ENCODE peak calls at places on chromosomes 16 and 17, in eight cellular contexts. I, E, U, V, K, Q, A and H are unnamed samples.
A peak's percentile ranks its signal among the peaks of the same experiment; 100 is the strongest.

GRCh38 chr17:55269894-55270293 is 5.1 kb downstream of the HLF start:
- DNase-seq in A (no peak), K (no peak), V (no peak), Q (no peak), U (no peak), I (no peak), E (no peak), H (no peak)

GRCh38 chr17:67365762-67366192 is 600 bp downstream of the PSMD12 start:
- DNase-seq in E (no peak), Q (no peak), K (no peak), A (no peak), U (peak; percentile 58), I (no peak), V (no peak), H (no peak)

GRCh38 chr17:43810226-43810715 is 22.7 kb downstream of the MPP3 start:
- DNase-seq in U (no peak), I (no peak), A (no peak), Q (no peak), V (no peak), E (no peak), K (no peak), H (no peak)

GRCh38 chr16:85227924-85228462 is 115.7 kb upstream of the CIBAR2 start:
- DNase-seq in I (peak; percentile 46), K (no peak), E (no peak), V (no peak), Q (no peak), A (no peak), U (no peak), H (no peak)

GRCh38 chr16:68236804-68237242 is 896 bp upstream of the ESRP2 start:
- DNase-seq in K (no peak), E (no peak), Q (peak; percentile 66), I (peak; percentile 58), A (peak; percentile 50), V (no peak), U (no peak), H (peak; percentile 69)

GRCh38 chr16:75025766-75026165 is 26.9 kb downstream of the ZNRF1 start:
- DNase-seq in A (no peak), I (no peak), Q (no peak), V (no peak), K (no peak), U (no peak), E (no peak), H (no peak)

GRCh38 chr16:972316-973002 is 1.7 kb upstream of the LMF1 start:
- DNase-seq in Q (peak; percentile 77), I (peak; percentile 85), V (no peak), U (no peak), E (no peak), A (no peak), K (peak; percentile 72), H (peak; percentile 65)

GRCh38 chr17:13888043-13888442 is 181.3 kb upstream of the COX10 start:
- DNase-seq in I (no peak), E (no peak), K (no peak), A (no peak), Q (no peak), U (peak; percentile 16), V (no peak), H (no peak)

GRCh38 chr17:29089601-29090044 is 46.7 kb downstream of the PIPOX start:
- DNase-seq in Q (peak; percentile 77), V (no peak), I (no peak), K (no peak), E (no peak), A (no peak), U (no peak), H (no peak)

GRCh38 chr17:8832711-8833352 is 33.7 kb upstream of the MFSD6L start:
- DNase-seq in Q (peak; percentile 88), K (peak; percentile 83), I (peak; percentile 75), V (no peak), U (no peak), E (no peak), A (peak; percentile 54), H (no peak)

GRCh38 chr17:29054835-29055234 is 11.9 kb downstream of the PIPOX start:
- DNase-seq in A (no peak), E (no peak), V (no peak), K (no peak), U (no peak), Q (no peak), I (peak; percentile 47), H (no peak)

GRCh38 chr17:63685021-63685420 is 14.9 kb downstream of the LIMD2 start:
- DNase-seq in K (no peak), A (no peak), U (no peak), I (no peak), E (no peak), V (no peak), Q (no peak), H (no peak)

GRCh38 chr16:88063201-88063773 is 112.1 kb downstream of the BANP start:
- DNase-seq in V (no peak), Q (peak; percentile 70), E (peak; percentile 42), A (no peak), K (peak; percentile 56), I (no peak), U (no peak), H (no peak)

GRCh38 chr17:62787358-62787757 is 20.8 kb downstream of the MARCHF10 start:
- DNase-seq in K (no peak), I (no peak), E (no peak), U (peak; percentile 87), A (no peak), V (no peak), Q (no peak), H (no peak)

GRCh38 chr16:31192856-31193642 is 9.5 kb downstream of the PYCARD start:
- DNase-seq in K (peak; percentile 12), E (no peak), U (no peak), A (no peak), Q (no peak), V (no peak), I (no peak), H (no peak)

GRCh38 chr17:28086519-28086918 is 44.0 kb downstream of the NLK start:
- DNase-seq in I (no peak), Q (no peak), A (no peak), V (no peak), K (no peak), E (no peak), U (peak; percentile 68), H (no peak)

GRCh38 chr16:19329932-19330331 is 44.4 kb downstream of the CLEC19A start:
- DNase-seq in A (no peak), E (no peak), I (no peak), Q (no peak), K (no peak), V (no peak), U (peak; percentile 70), H (no peak)

GRCh38 chr16:88706288-88706964 is at the start of the genes CTU2 and RNF166:
- DNase-seq in V (peak; percentile 64), E (peak; percentile 34), Q (peak; percentile 97), A (peak; percentile 96), K (peak; percentile 98), I (peak; percentile 96), U (peak; percentile 88), H (peak; percentile 96)

GRCh38 chr16:61237804-61238485 is 798.3 kb downstream of the CDH8 start:
- DNase-seq in A (no peak), Q (no peak), U (no peak), V (no peak), E (no peak), I (peak; percentile 37), K (no peak), H (no peak)

DNA sequence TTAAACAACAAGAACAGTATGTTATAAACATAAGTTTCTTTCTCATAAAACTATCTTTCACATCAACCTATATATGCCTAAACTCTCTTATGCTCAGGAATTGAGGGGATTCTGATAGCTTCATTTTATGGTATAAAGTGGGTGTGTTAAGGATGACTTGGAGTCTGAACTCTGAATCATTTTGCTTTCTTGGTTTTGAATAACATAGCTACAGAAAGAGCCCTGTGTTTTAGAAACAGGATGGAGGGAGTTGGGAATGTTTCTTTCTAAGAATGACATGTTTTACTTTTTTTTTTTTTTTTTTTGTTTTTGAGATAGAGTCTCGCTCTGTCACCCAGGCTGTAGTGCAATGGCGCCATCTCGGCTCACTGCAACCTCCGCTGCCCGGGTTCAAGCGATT is 50.1 kb downstream of the RHOT1 start:
- DNase-seq in Q (no peak), A (no peak), E (no peak), I (no peak), U (peak; percentile 11), K (no peak), V (no peak), H (no peak)
- H3K9me3 ChIP-seq in Q (no peaks in the 10 kb centered on the region), A (no peaks in the 10 kb centered on the region), E (no peaks in the 10 kb centered on the region), I (no peaks in the 10 kb centered on the region), U (no peaks in the 10 kb centered on the region), K (no peaks in the 10 kb centered on the region), V (no peaks in the 10 kb centered on the region), H (no peaks in the 10 kb centered on the region)

GRCh38 chr17:37148171-37148570 is 199.4 kb downstream of the AATF start:
- DNase-seq in Q (no peak), E (no peak), I (no peak), V (no peak), A (no peak), K (no peak), U (no peak), H (no peak)
- H3K4me3 ChIP-seq in Q (no peak overlapping the region), E (no peak overlapping the region), I (no peak overlapping the region), V (no peak overlapping the region), A (no peak overlapping the region), K (no peak overlapping the region), U (no peak overlapping the region), H (no peak overlapping the region)

GRCh38 chr17:35491417-35491816 is 42.9 kb upstream of the SLFN13 start:
- DNase-seq in V (no peak), I (no peak), K (no peak), Q (no peak), A (no peak), E (no peak), U (no peak), H (no peak)
- H3K9me3 ChIP-seq in V (no peaks in the 10 kb centered on the region), I (no peaks in the 10 kb centered on the region), K (no peaks in the 10 kb centered on the region), Q (no peaks in the 10 kb centered on the region), A (no peaks in the 10 kb centered on the region), E (peaks cover 10% of the 10 kb centered on the region), U (no peaks in the 10 kb centered on the region), H (no peaks in the 10 kb centered on the region)

DNA sequence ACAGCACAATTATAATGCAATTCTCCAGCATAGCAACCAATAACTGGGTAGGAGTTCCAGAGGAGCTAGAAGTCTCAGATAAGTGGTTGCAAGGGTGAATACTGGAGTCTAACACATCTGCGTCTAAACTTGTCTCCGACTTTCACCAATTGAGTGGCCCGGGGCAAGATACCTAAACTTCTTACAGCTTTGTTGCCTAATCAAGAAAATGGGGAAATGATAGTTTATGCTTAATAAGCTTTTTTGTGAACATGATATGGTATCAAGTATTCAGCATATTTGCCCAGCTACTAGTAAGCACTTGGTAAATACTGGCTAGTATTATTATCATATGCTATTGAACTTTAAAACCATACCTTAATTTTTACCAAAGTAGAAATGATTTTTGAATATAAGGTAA is 183.5 kb downstream of the KCNJ2 start:
- DNase-seq in K (no peak), U (no peak), V (no peak), I (no peak), E (no peak), A (no peak), Q (no peak), H (no peak)
- H3K4me3 ChIP-seq in K (no peak overlapping the region), U (no peak overlapping the region), V (no peak overlapping the region), I (no peak overlapping the region), E (no peak overlapping the region), A (no peak overlapping the region), Q (no peak overlapping the region), H (no peak overlapping the region)

GRCh38 chr17:83189013-83189672 is 109.7 kb downstream of the METRNL start:
- DNase-seq in E (no peak), I (no peak), K (peak; percentile 64), V (no peak), Q (peak; percentile 73), U (no peak), A (peak; percentile 37), H (no peak)
- H3K9me3 ChIP-seq in E (peaks cover 27% of the 10 kb centered on the region), I (no peaks in the 10 kb centered on the region), K (peaks cover 8% of the 10 kb centered on the region), V (no peaks in the 10 kb centered on the region), Q (peaks cover 3% of the 10 kb centered on the region), U (no peaks in the 10 kb centered on the region), A (no peaks in the 10 kb centered on the region), H (no peaks in the 10 kb centered on the region)

GRCh38 chr17:41530062-41531048 is 2.2 kb upstream of the KRT19 start:
- DNase-seq in A (peak; percentile 88), I (no peak), E (peak; percentile 61), Q (no peak), K (no peak), U (peak; percentile 94), V (no peak), H (no peak)
- H3K4me3 ChIP-seq in A (peak overlapping the region; percentile 69), I (no peak overlapping the region), E (no peak overlapping the region), Q (no peak overlapping the region), K (no peak overlapping the region), U (peak overlapping the region; percentile 90), V (no peak overlapping the region), H (no peak overlapping the region)